ENCODE peak calls at places on chromosome 9, in four cellular contexts. Y, V, A and O are unnamed samples.

GRCh38 chr9:89655990-89656657 is 51.3 kb downstream of the GADD45G start:
- DNase-seq in Y (no peak), V (peak), A (no peak), O (no peak)

GRCh38 chr9:82513242-82513750 is 524.7 kb downstream of the SPATA31D1 start:
- DNase-seq in Y (peak), V (peak), A (no peak), O (no peak)

GRCh38 chr9:122302541-122302940 is 37.9 kb downstream of the MRRF start:
- DNase-seq in Y (peak), V (no peak), A (no peak), O (no peak)

GRCh38 chr9:34403554-34404380 is 27.1 kb upstream of the MYORG start:
- DNase-seq in Y (peak), V (peak), A (peak), O (peak)

GRCh38 chr9:121744002-121744686 is 92.7 kb downstream of the DAB2IP start:
- DNase-seq in Y (peak), V (peak), A (peak), O (peak)

GRCh38 chr9:123914517-123915199 is 15.3 kb downstream of the DENND1A start:
- DNase-seq in Y (no peak), V (no peak), A (no peak), O (no peak)

GRCh38 chr9:91036356-91036755 is 234.7 kb downstream of the SYK start:
- DNase-seq in Y (no peak), V (no peak), A (no peak), O (no peak)

GRCh38 chr9:97766610-97767009 is 69.5 kb upstream of the XPA start:
- DNase-seq in Y (no peak), V (no peak), A (no peak), O (no peak)

GRCh38 chr9:130243015-130243881 is 22.3 kb upstream of the HMCN2 start:
- DNase-seq in Y (no peak), V (peak), A (peak), O (peak)

GRCh38 chr9:124835026-124835501 is 18.2 kb upstream of the WDR38 start:
- DNase-seq in Y (peak), V (peak), A (peak), O (peak)

GRCh38 chr9:125393426-125393825 is 131.8 kb downstream of the GAPVD1 start:
- DNase-seq in Y (peak), V (peak), A (no peak), O (no peak)

GRCh38 chr9:113888361-113888760 is 12.3 kb downstream of the ZNF618 start:
- DNase-seq in Y (peak), V (no peak), A (no peak), O (no peak)

DNA sequence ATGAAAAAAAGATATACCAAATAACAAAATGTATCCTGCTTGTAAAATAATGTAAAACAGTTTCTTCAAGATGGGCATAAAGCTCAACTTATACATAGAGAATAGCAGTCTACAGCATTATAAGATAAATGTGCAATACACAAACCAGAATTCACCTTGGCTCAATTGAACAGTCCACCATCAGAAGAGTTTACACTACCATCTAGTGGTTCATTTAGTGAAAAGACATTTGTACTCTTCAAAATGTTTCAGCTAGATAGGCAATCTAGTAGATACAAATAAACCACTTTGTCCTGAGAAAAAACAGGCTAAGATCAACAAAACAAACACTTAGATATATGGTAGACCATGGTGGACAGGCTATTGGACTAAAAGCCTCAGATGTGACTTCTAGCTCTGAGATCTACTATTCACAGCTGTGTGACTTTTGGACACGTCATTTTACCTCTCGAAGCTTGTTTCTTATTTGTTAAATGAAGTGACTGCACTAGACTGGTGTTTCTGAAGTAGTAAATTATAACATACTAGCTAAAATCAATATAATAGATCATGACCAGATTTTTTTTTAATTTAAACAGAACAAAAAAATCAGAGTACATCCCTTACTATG is 22.1 kb upstream of the TPD52L3 start:
- DNase-seq in Y (peak), V (peak), A (no peak), O (no peak)
- TF ChIP-seq CTCF in Y (peak), V (peak), A (peak), O (peak)

DNA sequence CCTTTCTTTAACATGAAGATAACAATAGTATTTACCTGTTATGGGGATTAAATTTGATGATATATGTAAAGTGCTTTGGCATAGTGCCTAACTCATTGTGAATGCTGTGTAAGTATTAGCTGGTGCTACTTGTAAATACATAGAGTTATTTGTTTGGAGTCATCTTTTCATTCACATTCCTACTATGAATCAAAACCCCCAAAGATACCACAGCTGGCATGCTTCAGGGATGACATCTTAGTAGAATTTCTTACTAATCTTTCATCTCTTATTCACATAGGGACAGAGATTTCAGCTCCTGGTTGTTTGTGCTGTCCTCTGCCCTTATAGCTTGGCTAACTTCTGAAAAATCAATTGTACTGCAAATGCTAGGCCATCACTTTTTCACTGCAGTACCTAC is 192.0 kb upstream of the C9orf72 start:
- DNase-seq in Y (peak), V (peak), A (no peak), O (no peak)
- H3K4me3 ChIP-seq in Y (no peak), V (no peak), A (no peak), O (no peak)

GRCh38 chr9:14752871-14753270 is 30.3 kb upstream of the CER1 start:
- DNase-seq in Y (no peak), V (no peak), A (no peak), O (no peak)
- TF ChIP-seq CTCF in Y (no peak), V (no peak), A (no peak), O (no peak)

GRCh38 chr9:131731237-131731995 is 8.5 kb downstream of the RAPGEF1 start:
- DNase-seq in Y (peak), V (no peak), A (no peak), O (no peak)
- H3K4me3 ChIP-seq in Y (no peak), V (no peak), A (no peak), O (no peak)

GRCh38 chr9:37924538-37924937 is 20.6 kb upstream of the SLC25A51 start:
- DNase-seq in Y (no peak), V (no peak), A (no peak), O (no peak)

GRCh38 chr9:37923796-37924430 is 20.0 kb upstream of the SLC25A51 start:
- DNase-seq in Y (no peak), V (no peak), A (no peak), O (no peak)

GRCh38 chr9:37925786-37926736 is 22.1 kb upstream of the SLC25A51 start:
- DNase-seq in Y (peak), V (peak), A (no peak), O (no peak)

GRCh38 chr9:37923121-37923795 is 19.3 kb upstream of the SLC25A51 start:
- DNase-seq in Y (no peak), V (no peak), A (no peak), O (no peak)

DNA sequence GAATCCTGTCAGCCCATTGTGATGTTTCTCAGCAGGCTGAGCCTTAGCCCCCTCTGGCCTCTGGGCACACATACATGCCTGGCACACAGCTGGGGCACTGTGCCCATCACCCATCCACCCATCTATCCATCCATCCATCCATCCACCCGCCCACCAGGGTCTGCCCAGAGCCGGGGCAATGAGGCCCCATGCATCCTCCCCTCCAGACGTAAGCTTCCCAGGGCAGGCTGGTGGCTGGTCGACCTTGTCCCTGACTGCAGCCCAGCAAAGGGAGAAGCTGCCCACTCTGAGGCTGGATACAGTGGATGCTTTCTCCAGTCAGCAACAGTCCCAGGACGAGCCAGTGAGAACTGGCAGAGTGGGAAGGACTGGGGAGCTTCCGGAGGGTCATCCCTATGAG is 21.1 kb upstream of the SLC25A51 start:
- DNase-seq in Y (no peak), V (no peak), A (no peak), O (no peak)
- TF ChIP-seq CTCF in Y (no peak), V (no peak), A (no peak), O (no peak)

GRCh38 chr9:101737705-101738565 is 512 bp downstream of the GRIN3A start:
- DNase-seq in Y (no peak), V (no peak), A (peak), O (peak)
- H3K4me3 ChIP-seq in Y (no peak), V (no peak), A (peak), O (peak)

DNA sequence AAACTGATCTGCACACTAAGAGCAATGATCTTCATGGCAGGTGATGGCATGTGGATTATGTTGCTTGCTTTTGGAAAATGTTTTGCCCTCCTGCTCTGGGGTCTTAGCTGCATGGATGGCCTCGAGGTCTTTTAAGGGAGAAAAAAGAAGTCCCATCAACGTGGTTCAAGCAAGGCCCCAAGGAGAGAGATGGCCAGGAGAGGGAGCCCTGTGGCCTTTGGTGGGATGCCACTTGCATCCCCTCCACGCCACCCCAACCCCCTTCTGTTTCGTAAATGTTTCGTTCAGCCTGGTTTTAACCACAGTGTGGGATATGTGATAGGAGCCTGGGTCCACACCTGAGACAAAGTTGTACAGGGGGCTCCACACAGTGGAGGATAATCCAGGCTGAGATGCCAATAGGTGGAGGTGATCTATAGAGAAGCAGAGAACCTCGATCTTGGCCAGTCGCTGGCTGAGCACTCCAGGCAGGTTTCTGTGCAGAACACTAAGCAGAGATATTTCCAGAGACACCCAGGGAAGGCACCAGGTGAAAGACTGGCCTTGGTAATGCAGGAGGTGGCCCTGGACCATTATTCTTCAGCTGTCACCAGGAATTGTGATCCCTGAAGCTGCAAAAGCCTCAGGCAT is 25.8 kb upstream of the FRRS1L start:
- DNase-seq in Y (peak), V (peak), A (no peak), O (peak)
- TF ChIP-seq CTCF in Y (no peak), V (peak), A (peak), O (peak)

GRCh38 chr9:128088253-128088945 is 20.4 kb downstream of the SLC25A25 start:
- DNase-seq in Y (no peak), V (no peak), A (no peak), O (no peak)
- H3K4me3 ChIP-seq in Y (no peak), V (no peak), A (no peak), O (no peak)

GRCh38 chr9:136109351-136110081 is 9.2 kb downstream of the TMEM250 start:
- DNase-seq in Y (peak), V (peak), A (peak), O (peak)

GRCh38 chr9:136108648-136109266 is 9.9 kb downstream of the TMEM250 start:
- DNase-seq in Y (no peak), V (no peak), A (no peak), O (no peak)

GRCh38 chr9:136111910-136112309 is 6.8 kb downstream of the TMEM250 start:
- DNase-seq in Y (no peak), V (no peak), A (no peak), O (no peak)

GRCh38 chr9:136111190-136111589 is 7.5 kb downstream of the TMEM250 start:
- DNase-seq in Y (no peak), V (no peak), A (no peak), O (no peak)

DNA sequence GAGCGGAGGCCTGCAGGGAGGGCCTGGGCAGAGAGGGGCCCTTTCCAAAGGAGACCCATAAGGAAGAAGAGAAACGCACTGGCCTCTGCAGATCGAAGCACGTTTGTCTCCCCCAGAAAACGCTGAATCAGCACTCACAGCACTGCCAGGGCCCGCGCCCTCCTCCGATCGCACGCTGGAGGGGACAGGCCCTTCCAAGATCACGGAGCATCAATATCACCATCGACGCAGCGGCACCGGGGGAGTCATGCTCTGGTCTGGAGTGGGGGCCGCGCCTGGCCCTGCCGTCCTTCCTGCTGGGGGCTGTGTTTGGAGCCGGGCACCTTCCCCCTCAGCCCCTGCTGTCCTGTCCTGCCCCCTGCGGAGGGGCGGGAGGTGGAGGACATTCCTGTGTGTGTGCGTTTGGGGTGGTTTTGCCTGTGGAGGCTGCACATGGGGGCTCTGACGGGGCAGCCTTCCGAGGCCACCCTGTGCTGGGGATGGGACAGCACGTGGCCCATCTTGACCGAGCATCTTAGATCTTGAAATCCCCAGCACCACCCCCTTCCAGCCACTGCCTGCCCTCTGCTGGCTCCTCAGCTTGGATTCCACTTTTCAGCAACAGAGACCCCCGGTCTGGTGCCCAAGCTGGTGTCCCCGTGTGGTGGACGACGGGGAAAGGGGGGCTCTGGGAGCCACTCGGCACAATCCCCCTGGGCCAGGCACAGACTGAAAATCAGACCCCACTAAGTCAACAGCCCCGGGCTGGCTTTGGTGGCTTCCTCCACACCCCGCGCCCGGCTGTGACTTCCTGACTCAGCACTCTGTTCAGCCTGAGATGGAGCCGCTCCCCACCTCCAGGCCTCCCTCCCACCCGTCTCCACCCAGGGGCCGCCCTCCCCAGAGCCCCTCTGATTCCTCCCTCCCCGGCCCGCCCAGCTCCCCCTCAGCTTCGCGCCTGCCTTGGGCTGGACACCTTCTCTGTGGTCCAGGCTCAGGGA is 8.3 kb downstream of the TMEM250 start:
- DNase-seq in Y (peak), V (peak), A (peak), O (no peak)
- TF ChIP-seq CTCF in Y (peak), V (peak), A (no peak), O (no peak)